ENCODE peak calls at places on chromosomes 12 and 14, in eight cellular contexts. T is MM.1S, F is adrenal gland, M is GM23338, J is coronary artery, N is psoas muscle, R is body of pancreas, X is fibroblast of lung. O is an unnamed sample.
A peak's percentile ranks its signal among the peaks of the same experiment; 100 is the strongest.

GRCh38 chr12:1800646-1801284 is 19.6 kb upstream of the LRTM2 start:
- DNase-seq in T (no peak), F (peak; percentile 53), M (peak; percentile 84), J (peak; percentile 71), N (no peak), R (no peak), X (peak; percentile 40), O (no peak)

GRCh38 chr14:53151523-53151866 is 1.6 kb downstream of the DDHD1 start:
- DNase-seq in T (no peak), F (no peak), M (no peak), J (no peak), N (no peak), R (no peak), X (no peak), O (no peak)

GRCh38 chr12:13223941-13224340 is 27.4 kb downstream of the EMP1 start:
- DNase-seq in T (no peak), F (no peak), M (no peak), J (no peak), N (no peak), R (no peak), X (no peak), O (no peak)

GRCh38 chr12:5168148-5168547 is 124.5 kb downstream of the KCNA5 start:
- DNase-seq in T (no peak), F (no peak), M (no peak), J (no peak), N (no peak), R (no peak), X (no peak), O (no peak)

GRCh38 chr12:70427611-70428010 is 61.5 kb downstream of the KCNMB4 start:
- DNase-seq in T (no peak), F (no peak), M (no peak), J (no peak), N (no peak), R (no peak), X (no peak), O (no peak)

GRCh38 chr12:47188576-47189441 is 109.0 kb upstream of the AMIGO2 start:
- DNase-seq in T (no peak), F (peak; percentile 31), M (no peak), J (no peak), N (no peak), R (peak; percentile 84), X (peak; percentile 82), O (no peak)

GRCh38 chr14:104738375-104739019 is 14.4 kb upstream of the SIVA1 start:
- DNase-seq in T (no peak), F (no peak), M (no peak), J (no peak), N (no peak), R (no peak), X (no peak), O (no peak)

GRCh38 chr14:77838756-77839565 is 39.1 kb downstream of the ADCK1 start:
- DNase-seq in T (no peak), F (no peak), M (peak; percentile 19), J (no peak), N (no peak), R (no peak), X (no peak), O (no peak)

GRCh38 chr12:104303538-104304151 is at the start of gene EID3:
- DNase-seq in T (no peak), F (peak; percentile 93), M (peak; percentile 92), J (peak; percentile 89), N (peak; percentile 92), R (peak; percentile 88), X (peak; percentile 75), O (peak; percentile 74)

GRCh38 chr12:109804820-109805761 is 28.1 kb downstream of the TRPV4 start:
- DNase-seq in T (peak; percentile 9), F (peak; percentile 60), M (peak; percentile 78), J (no peak), N (peak; percentile 68), R (peak; percentile 58), X (peak; percentile 50), O (peak; percentile 82)

GRCh38 chr14:69105326-69105725 is 47.6 kb downstream of the DCAF5 start:
- DNase-seq in T (no peak), F (peak; percentile 29), M (no peak), J (no peak), N (no peak), R (no peak), X (peak; percentile 63), O (no peak)

GRCh38 chr14:96631030-96631429 is 128.8 kb downstream of the PAPOLA start:
- DNase-seq in T (no peak), F (no peak), M (no peak), J (no peak), N (no peak), R (no peak), X (no peak), O (no peak)

GRCh38 chr12:79891506-79892162 is 43.3 kb downstream of the PPP1R12A start:
- DNase-seq in T (no peak), F (no peak), M (no peak), J (no peak), N (no peak), R (no peak), X (no peak), O (no peak)

GRCh38 chr12:50297996-50298395 is 14.7 kb upstream of the LIMA1 start:
- DNase-seq in T (no peak), F (no peak), M (no peak), J (no peak), N (no peak), R (no peak), X (no peak), O (no peak)

GRCh38 chr14:74611672-74612345 is at the start of gene LTBP2:
- DNase-seq in T (no peak), F (no peak), M (peak; percentile 48), J (no peak), N (no peak), R (peak; percentile 33), X (no peak), O (no peak)
- TF ChIP-seq CTCF in T (no peak), F (no peak), M (no peak), J (no peak), N (no peak), R (no peak), X (no peak), O (no peak)

GRCh38 chr14:61347771-61348443 is 26.5 kb downstream of the PRKCH start:
- DNase-seq in T (no peak), F (no peak), M (no peak), J (no peak), N (no peak), R (no peak), X (no peak), O (no peak)
- H3K27ac ChIP-seq in T (no peak overlapping the region), F (no peak overlapping the region), M (no peak overlapping the region), J (peak overlapping the region; percentile 48), N (peak overlapping the region; percentile 39), R (no peak overlapping the region), X (no peak overlapping the region), O (no peak overlapping the region)

DNA sequence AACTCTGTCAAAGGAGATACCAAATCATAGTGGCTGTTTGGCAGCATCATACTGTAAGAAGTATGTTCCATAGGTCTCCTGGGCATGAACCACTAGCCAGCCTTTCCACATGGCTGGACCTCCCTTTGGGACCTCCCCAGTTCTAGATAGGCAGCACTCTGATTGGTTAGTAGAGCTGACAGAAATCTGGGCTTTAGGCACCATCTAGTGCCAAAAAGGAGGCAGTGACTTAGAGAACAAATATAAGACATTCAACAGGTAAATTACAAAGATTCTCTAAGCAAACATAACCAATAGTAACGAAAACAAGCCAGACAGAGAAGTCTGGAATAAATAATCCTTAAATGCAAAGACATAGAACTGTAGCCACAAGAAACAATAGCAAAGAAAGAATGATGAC is 148.0 kb upstream of the PDE3A start:
- DNase-seq in T (peak; percentile 25), F (no peak), M (peak; percentile 69), J (no peak), N (no peak), R (no peak), X (peak; percentile 64), O (peak; percentile 9)
- TF ChIP-seq CTCF in T (peak; percentile 38), F (peak; percentile 30), M (peak; percentile 62), J (no peak), N (no peak), R (no peak), X (peak; percentile 46), O (no peak)

GRCh38 chr14:98890556-98891340 is 381.2 kb downstream of the BCL11B start:
- DNase-seq in T (no peak), F (no peak), M (no peak), J (no peak), N (no peak), R (peak; percentile 17), X (no peak), O (no peak)
- H3K27ac ChIP-seq in T (no peak overlapping the region), F (no peak overlapping the region), M (no peak overlapping the region), J (no peak overlapping the region), N (no peak overlapping the region), R (no peak overlapping the region), X (no peak overlapping the region), O (no peak overlapping the region)

GRCh38 chr12:45494279-45494678 is 235.2 kb upstream of the ARID2 start:
- DNase-seq in T (no peak), F (no peak), M (no peak), J (no peak), N (no peak), R (no peak), X (no peak), O (no peak)

DNA sequence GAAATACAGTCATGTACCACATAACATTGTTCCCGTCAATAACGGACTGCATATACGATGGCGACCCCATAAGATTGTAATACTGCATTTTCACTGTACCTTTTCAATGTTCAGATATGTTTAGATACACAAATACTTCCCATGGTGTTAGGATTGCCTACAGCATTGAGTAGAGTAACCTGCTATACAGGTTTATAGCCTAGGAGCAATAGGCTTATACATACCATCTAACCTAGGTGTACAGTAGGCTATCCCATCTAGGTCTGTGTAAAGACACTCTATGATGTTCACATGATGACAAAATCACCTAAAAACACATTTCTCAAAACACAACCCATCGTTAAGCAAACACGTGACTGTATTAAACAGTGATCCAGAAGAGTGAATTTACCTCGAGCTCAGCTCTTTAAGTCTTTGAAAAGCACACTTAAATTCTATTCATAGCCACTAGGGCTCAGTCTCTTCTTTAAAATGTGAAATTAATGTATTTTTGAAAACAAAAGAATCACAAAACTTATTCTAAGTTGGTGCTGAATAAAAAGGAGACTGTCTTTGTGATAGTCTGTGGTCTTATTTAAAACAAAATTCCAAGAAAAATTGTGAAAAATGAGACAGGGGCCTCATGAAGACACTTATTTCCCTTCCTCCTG is 239.1 kb upstream of the ARID2 start:
- DNase-seq in T (no peak), F (no peak), M (no peak), J (no peak), N (no peak), R (no peak), X (no peak), O (no peak)
- TF ChIP-seq CTCF in T (no peak), F (no peak), M (peak; percentile 24), J (no peak), N (no peak), R (no peak), X (no peak), O (no peak)

DNA sequence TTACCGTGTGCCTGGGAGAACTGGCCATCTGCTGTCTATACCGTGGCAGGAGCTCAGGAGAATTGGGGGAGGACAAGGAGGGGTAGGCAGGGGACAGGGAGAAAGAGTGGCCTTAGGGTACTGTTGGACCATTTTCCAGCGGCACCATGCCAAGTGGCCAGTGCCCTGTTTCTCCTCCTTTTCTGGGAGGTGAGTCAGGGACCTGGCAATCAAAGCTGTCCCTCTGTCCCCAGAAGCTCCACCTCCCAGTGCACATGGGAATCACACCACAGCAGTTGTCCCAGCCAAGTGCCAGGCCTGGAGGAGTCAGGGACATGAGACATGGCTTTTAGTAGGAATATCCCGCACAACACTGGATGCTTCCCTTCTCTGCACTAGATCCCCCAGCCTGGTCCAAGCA is 118.0 kb downstream of the GCH1 start:
- DNase-seq in T (no peak), F (peak; percentile 92), M (no peak), J (peak; percentile 84), N (peak; percentile 75), R (no peak), X (no peak), O (no peak)
- H3K27ac ChIP-seq in T (no peak overlapping the region), F (peak overlapping the region; percentile 47), M (no peak overlapping the region), J (peak overlapping the region; percentile 91), N (peak overlapping the region; percentile 97), R (no peak overlapping the region), X (no peak overlapping the region), O (no peak overlapping the region)